ENCODE peak calls at places on chromosomes 11 and 22, in six cellular contexts. T is MM.1S, R is neural progenitor cell, S is HL-60, P is esophagus squamous epithelium, W is body of pancreas. L is an unnamed sample.

GRCh38 chr22:49016909-49017768 is 810.5 kb downstream of the BRD1 start:
- DNase-seq in P (no peak), T (no peak), S (no peak), R (no peak), W (peak; percentile 3), L (no peak)

GRCh38 chr11:35047179-35047578 is 91.8 kb upstream of the CD44 start:
- DNase-seq in P (no peak), T (no peak), R (no peak), W (no peak), S (no peak), L (no peak)

GRCh38 chr11:8338138-8338537 is 74.5 kb upstream of the LMO1 start:
- DNase-seq in R (peak; percentile 67), W (peak; percentile 59), S (no peak), P (no peak), T (no peak), L (peak; percentile 82)

GRCh38 chr11:63670077-63670737 is 969 bp downstream of the ATL3 start:
- DNase-seq in T (no peak), R (no peak), W (no peak), P (no peak), S (no peak), L (peak; percentile 34)

GRCh38 chr22:32736746-32737145 is 64.8 kb upstream of the TIMP3 start:
- DNase-seq in W (no peak), T (no peak), S (no peak), P (no peak), R (no peak), L (no peak)

GRCh38 chr11:127493330-127493729 is 492.8 kb upstream of the KIRREL3 start:
- DNase-seq in W (no peak), S (no peak), R (peak; percentile 45), T (peak; percentile 41), P (no peak), L (no peak)

GRCh38 chr11:2250485-2250884 is 19.9 kb downstream of the ASCL2 start:
- DNase-seq in S (no peak), R (no peak), T (no peak), P (no peak), W (no peak), L (no peak)

GRCh38 chr11:112968988-112969714 is 7.9 kb downstream of the NCAM1 start:
- DNase-seq in T (peak; percentile 43), P (no peak), W (no peak), R (no peak), S (no peak), L (no peak)

GRCh38 chr11:109140426-109140825 is 281.6 kb upstream of the C11orf87 start:
- DNase-seq in R (no peak), T (peak; percentile 44), S (no peak), P (no peak), W (no peak), L (no peak)

GRCh38 chr11:113885897-113886296 is 10.5 kb upstream of the USP28 start:
- DNase-seq in P (no peak), T (no peak), S (no peak), R (no peak), W (no peak), L (no peak)

GRCh38 chr11:41245704-41246398 is 213.6 kb downstream of the LRRC4C start:
- DNase-seq in S (no peak), P (no peak), T (no peak), W (no peak), R (peak; percentile 11), L (no peak)

GRCh38 chr22:46612904-46613605 is 7.1 kb upstream of the GRAMD4 start:
- DNase-seq in W (no peak), P (no peak), S (no peak), R (no peak), T (no peak), L (no peak)

GRCh38 chr11:35390737-35391682 is 28.3 kb downstream of the SLC1A2 start:
- DNase-seq in T (no peak), P (no peak), W (peak; percentile 35), S (peak; percentile 18), R (no peak), L (peak; percentile 49)

GRCh38 chr22:42022162-42022847 is 23.7 kb downstream of the WBP2NL start:
- DNase-seq in R (no peak), T (peak; percentile 23), P (no peak), S (no peak), W (no peak), L (peak; percentile 31)

GRCh38 chr22:48181168-48181955 is 1418.9 kb downstream of the TBC1D22A start:
- DNase-seq in W (no peak), R (no peak), P (no peak), S (no peak), T (no peak), L (no peak)

GRCh38 chr11:60634151-60634550 is 65.3 kb upstream of the MS4A8 start:
- DNase-seq in T (no peak), P (no peak), R (peak; percentile 57), S (no peak), W (no peak), L (peak; percentile 47)

GRCh38 chr11:106418786-106419185 is 341.3 kb downstream of the AASDHPPT start:
- DNase-seq in P (no peak), S (no peak), W (no peak), T (no peak), R (no peak), L (no peak)

GRCh38 chr11:111301004-111301839 is 2.9 kb downstream of the POU2AF3 start:
- DNase-seq in T (no peak), R (no peak), S (no peak), W (no peak), P (no peak), L (peak; percentile 41)

GRCh38 chr11:131025421-131026126 is 109.3 kb upstream of the SNX19 start:
- DNase-seq in R (no peak), T (no peak), S (no peak), W (no peak), P (no peak), L (peak; percentile 13)

GRCh38 chr22:45934659-45935341 is 42.2 kb downstream of the WNT7B start:
- DNase-seq in P (no peak), S (no peak), R (no peak), T (no peak), W (peak; percentile 23), L (no peak)

GRCh38 chr11:74671520-74672196 is 59.6 kb downstream of the CHRDL2 start:
- DNase-seq in P (no peak), R (no peak), S (no peak), T (no peak), W (no peak), L (no peak)

GRCh38 chr11:11724994-11725393 is 103.2 kb upstream of the GALNT18 start:
- DNase-seq in P (no peak), R (no peak), W (no peak), T (no peak), S (no peak), L (no peak)

GRCh38 chr11:11728371-11728770 is 106.6 kb upstream of the GALNT18 start:
- DNase-seq in W (no peak), R (no peak), S (no peak), T (no peak), P (no peak), L (no peak)

GRCh38 chr11:11725438-11725837 is 103.6 kb upstream of the GALNT18 start:
- DNase-seq in P (no peak), T (no peak), S (no peak), R (no peak), W (no peak), L (no peak)

GRCh38 chr11:11722246-11722645 is 100.4 kb upstream of the GALNT18 start:
- DNase-seq in W (no peak), T (no peak), S (no peak), R (no peak), P (no peak), L (no peak)

DNA sequence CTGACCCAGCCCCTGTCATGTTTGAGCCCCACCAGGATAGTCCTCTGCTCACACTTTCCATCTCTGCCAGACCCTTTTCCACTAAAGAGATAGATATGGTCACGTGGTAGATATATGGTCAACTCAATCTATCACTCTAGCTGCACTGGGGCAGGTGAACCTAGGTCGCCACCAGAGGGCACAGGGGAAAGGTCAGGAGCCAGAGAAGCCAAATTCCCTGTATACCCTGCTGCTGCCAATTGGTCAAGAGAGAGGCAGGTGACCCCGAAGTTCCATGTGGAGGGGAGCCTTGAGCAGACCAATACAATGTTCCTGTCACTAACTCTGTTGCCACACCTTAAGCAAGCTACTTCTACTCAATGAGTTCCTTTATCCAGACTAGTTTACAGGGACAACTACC is 101.1 kb upstream of the GALNT18 start:
- DNase-seq in S (no peak), T (no peak), W (no peak), R (no peak), P (no peak), L (no peak)
- TF ChIP-seq CTCF in S (no peak), T (no peak), W (no peak), R (peak; percentile 5), P (no peak), L (no peak)

GRCh38 chr22:20102203-20102780 is 13.6 kb upstream of the RANBP1 start:
- DNase-seq in T (no peak), S (no peak), W (no peak), P (no peak), R (no peak), L (no peak)
- TF ChIP-seq CTCF in T (no peak), S (no peak), W (no peak), P (no peak), R (no peak), L (no peak)

GRCh38 chr11:93694109-93694508 is 32.6 kb downstream of the CEP295 start:
- DNase-seq in W (no peak), R (no peak), P (no peak), T (no peak), S (no peak), L (no peak)
- TF ChIP-seq CTCF in W (no peak), R (peak; percentile 14), P (no peak), T (no peak), S (no peak), L (no peak)

DNA sequence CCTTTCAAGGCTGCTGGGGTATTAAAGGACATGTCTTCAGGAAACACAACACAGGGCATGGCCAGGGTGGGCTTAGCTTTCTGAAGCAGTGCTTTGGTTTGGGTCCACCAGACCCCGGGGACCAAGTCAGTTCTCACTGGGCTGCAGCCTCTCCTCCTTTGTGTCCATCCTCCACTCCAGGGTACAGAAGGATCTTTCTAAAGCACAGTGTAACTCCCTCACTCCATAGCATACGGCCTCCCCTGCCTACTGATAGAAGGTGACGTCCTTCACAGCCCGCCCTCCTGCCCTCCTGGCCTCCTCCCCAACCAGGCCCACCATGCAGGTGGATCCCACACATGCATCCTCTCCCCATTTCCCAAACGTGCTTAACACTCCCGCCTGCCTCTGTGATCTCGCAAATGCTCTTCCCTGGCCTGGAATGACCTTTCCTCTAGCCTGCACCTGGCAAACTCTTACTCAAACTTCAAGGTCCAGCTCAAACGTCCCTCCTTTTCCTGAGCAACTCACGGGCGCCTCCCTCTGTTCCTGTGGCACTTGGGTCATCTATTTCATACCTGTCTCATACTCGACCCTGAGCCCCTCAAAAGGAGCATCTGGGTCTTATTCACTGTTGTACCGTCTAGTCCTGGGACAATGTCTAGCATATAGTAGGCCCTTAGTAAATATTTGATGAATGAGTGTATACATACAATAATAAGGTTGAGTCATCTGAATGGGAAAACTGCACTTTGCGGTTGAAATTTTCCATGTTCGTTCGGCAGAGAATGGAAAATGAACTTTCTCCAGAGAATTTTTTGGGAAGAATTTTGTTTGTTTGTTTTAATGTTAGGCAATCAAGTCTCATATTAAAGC is 187.7 kb downstream of the EFCAB6 start:
- DNase-seq in W (no peak), R (no peak), S (no peak), T (no peak), P (no peak), L (no peak)
- TF ChIP-seq CTCF in W (no peak), R (no peak), S (no peak), T (no peak), P (no peak), L (no peak)

L was measured in GM20000.